ENCODE peak calls at places on chromosomes 11 and 22, in seven cellular contexts. B, G, X, K, O, N and A are unnamed samples.

GRCh38 chr11:69452589-69452988 is 28.9 kb upstream of the LINC01488 start:
- DNase-seq in X (no peak), N (no peak), K (no peak), G (no peak), O (no peak), B (no peak), A (no peak)

GRCh38 chr11:45399166-45399565 is 113.0 kb upstream of the SYT13 start:
- DNase-seq in G (no peak), X (no peak), B (no peak), O (no peak), K (no peak), N (no peak), A (no peak)

GRCh38 chr22:48299801-48300200 is 1527.9 kb downstream of the BRD1 start:
- DNase-seq in N (no peak), G (no peak), B (no peak), X (peak), K (no peak), O (no peak), A (no peak)

GRCh38 chr11:8269636-8270035 is 6.0 kb upstream of the LMO1 start:
- DNase-seq in N (no peak), B (no peak), O (no peak), K (no peak), G (no peak), X (no peak), A (no peak)

GRCh38 chr11:78420796-78421209 is 3.2 kb upstream of the GAB2 start:
- DNase-seq in K (no peak), X (peak), N (no peak), G (no peak), O (no peak), B (peak), A (no peak)

GRCh38 chr11:87301785-87302540 is 264.2 kb downstream of the TMEM135 start:
- DNase-seq in B (peak), O (no peak), X (no peak), G (no peak), K (no peak), N (no peak), A (no peak)

GRCh38 chr11:33988586-33989370 is 62.8 kb upstream of the CAPRIN1 start:
- DNase-seq in O (no peak), N (no peak), X (no peak), K (no peak), G (no peak), B (no peak), A (no peak)

GRCh38 chr11:114171257-114172054 is 111.9 kb downstream of the ZBTB16 start:
- DNase-seq in K (no peak), O (no peak), G (no peak), N (peak), X (no peak), B (no peak), A (no peak)

GRCh38 chr11:55707029-55707428 is 45.0 kb downstream of the OR4C6 start:
- DNase-seq in X (peak), G (no peak), K (peak), B (peak), N (peak), O (peak), A (no peak)

GRCh38 chr11:46281374-46281831 is 3.9 kb downstream of the CREB3L1 start:
- DNase-seq in N (no peak), O (peak), X (no peak), K (no peak), G (no peak), B (peak), A (peak)

GRCh38 chr22:24474221-24474620 is 20.9 kb upstream of the UPB1 start:
- DNase-seq in K (no peak), N (peak), X (no peak), B (peak), G (peak), O (no peak), A (no peak)

GRCh38 chr11:10993640-10994039 is 135.8 kb upstream of the ZBED5 start:
- DNase-seq in O (no peak), N (no peak), G (no peak), B (no peak), X (no peak), K (no peak), A (no peak)

GRCh38 chr11:46367244-46367915 is 14.1 kb upstream of the MDK start:
- DNase-seq in N (peak), K (no peak), O (peak), G (no peak), B (peak), X (peak), A (peak)

GRCh38 chr22:50726643-50727340 is 11.2 kb upstream of the ACR start:
- DNase-seq in K (no peak), X (no peak), O (peak), B (no peak), G (no peak), N (peak), A (no peak)

GRCh38 chr11:38182126-38182907 is 1584.3 kb upstream of the RAG2 start:
- DNase-seq in X (no peak), B (no peak), N (peak), G (no peak), O (no peak), K (no peak), A (no peak)
- TF ChIP-seq RAD21 in X (no peak), B (no peak), N (no peak), G (no peak), O (no peak), K (no peak), A (no peak)

GRCh38 chr11:94400075-94400838 is 962 bp downstream of the GPR83 start:
- DNase-seq in B (no peak), K (no peak), G (no peak), O (no peak), X (peak), N (no peak), A (no peak)
- TF ChIP-seq RAD21 in B (no peak), K (no peak), G (no peak), O (no peak), X (no peak), N (no peak), A (no peak)

GRCh38 chr11:61195710-61196109 is 7.6 kb upstream of the PGA3 start:
- DNase-seq in X (no peak), N (no peak), B (no peak), K (no peak), G (no peak), O (no peak), A (no peak)

GRCh38 chr11:61198391-61198790 is 4.9 kb upstream of the PGA3 start:
- DNase-seq in N (no peak), G (no peak), K (no peak), O (no peak), B (no peak), X (no peak), A (no peak)

GRCh38 chr11:61198948-61199523 is 4.3 kb upstream of the PGA3 start:
- DNase-seq in K (no peak), N (no peak), G (no peak), B (no peak), O (no peak), X (no peak), A (no peak)

GRCh38 chr11:61201476-61201875 is 1.8 kb upstream of the PGA3 start:
- DNase-seq in G (no peak), O (no peak), N (no peak), K (no peak), B (no peak), X (no peak), A (no peak)
- TF ChIP-seq RAD21 in G (no peak), O (no peak), N (no peak), K (no peak), B (no peak), X (no peak), A (no peak)

GRCh38 chr22:27003301-27003700 is 345.9 kb downstream of the MIAT start:
- DNase-seq in N (no peak), O (no peak), K (no peak), X (no peak), B (no peak), G (no peak), A (no peak)
- TF ChIP-seq RAD21 in N (no peak), O (no peak), K (no peak), X (no peak), B (no peak), G (no peak), A (no peak)